ENCODE peak calls at places on chromosomes 16 and 17, in five cellular contexts. C, K, J, Z and F are unnamed samples.
A peak's percentile ranks its signal among the peaks of the same experiment; 100 is the strongest.

GRCh38 chr17:48037036-48037881 is at the start of gene COPZ2:
- DNase-seq in C (peak; percentile 82), K (no peak), J (peak; percentile 62), Z (no peak), F (no peak)

GRCh38 chr17:31008374-31009035 is 37.7 kb downstream of the RNF135 start:
- DNase-seq in C (peak; percentile 87), K (no peak), J (peak; percentile 72), Z (no peak), F (peak; percentile 24)

GRCh38 chr17:75010683-75011406 is 1.6 kb upstream of the MRPL58 start:
- DNase-seq in C (no peak), K (no peak), J (peak; percentile 48), Z (peak; percentile 43), F (no peak)

GRCh38 chr16:8173111-8173644 is 417.1 kb downstream of the TMEM114 start:
- DNase-seq in C (peak; percentile 80), K (no peak), J (peak; percentile 27), Z (peak; percentile 18), F (no peak)

GRCh38 chr16:55042556-55043432 is 112.1 kb downstream of the IRX5 start:
- DNase-seq in C (no peak), K (no peak), J (no peak), Z (no peak), F (no peak)

GRCh38 chr16:22721497-22722100 is 92.4 kb upstream of the HS3ST2 start:
- DNase-seq in C (no peak), K (no peak), J (no peak), Z (no peak), F (no peak)

GRCh38 chr17:82126479-82127314 is 28.7 kb upstream of the FASN start:
- DNase-seq in C (no peak), K (no peak), J (no peak), Z (no peak), F (no peak)

GRCh38 chr17:4945944-4946280 is 2.4 kb downstream of the PFN1 start:
- DNase-seq in C (no peak), K (no peak), J (no peak), Z (no peak), F (no peak)

GRCh38 chr16:55370762-55371482 is 46.9 kb downstream of the IRX6 start:
- DNase-seq in C (peak; percentile 68), K (no peak), J (peak; percentile 39), Z (no peak), F (no peak)

GRCh38 chr17:81720267-81721071 is 8.4 kb downstream of the SLC25A10 start:
- DNase-seq in C (peak; percentile 58), K (no peak), J (no peak), Z (no peak), F (no peak)

GRCh38 chr17:79844869-79845600 is 5.8 kb upstream of the CBX4 start:
- DNase-seq in C (peak; percentile 86), K (no peak), J (peak; percentile 35), Z (no peak), F (no peak)
- H3K4me3 ChIP-seq in C (no peak overlapping the region), K (peak overlapping the region; percentile 65), J (no peak overlapping the region), Z (peak overlapping the region; percentile 62), F (no peak overlapping the region)

GRCh38 chr17:34561328-34561727 is 18.1 kb upstream of the TMEM132E start:
- DNase-seq in C (no peak), K (no peak), J (no peak), Z (no peak), F (no peak)

GRCh38 chr17:34566201-34566600 is 13.2 kb upstream of the TMEM132E start:
- DNase-seq in C (no peak), K (no peak), J (no peak), Z (no peak), F (no peak)

GRCh38 chr17:34565715-34566114 is 13.7 kb upstream of the TMEM132E start:
- DNase-seq in C (no peak), K (no peak), J (no peak), Z (no peak), F (no peak)

GRCh38 chr17:34566873-34567272 is 12.5 kb upstream of the TMEM132E start:
- DNase-seq in C (no peak), K (no peak), J (no peak), Z (no peak), F (no peak)

DNA sequence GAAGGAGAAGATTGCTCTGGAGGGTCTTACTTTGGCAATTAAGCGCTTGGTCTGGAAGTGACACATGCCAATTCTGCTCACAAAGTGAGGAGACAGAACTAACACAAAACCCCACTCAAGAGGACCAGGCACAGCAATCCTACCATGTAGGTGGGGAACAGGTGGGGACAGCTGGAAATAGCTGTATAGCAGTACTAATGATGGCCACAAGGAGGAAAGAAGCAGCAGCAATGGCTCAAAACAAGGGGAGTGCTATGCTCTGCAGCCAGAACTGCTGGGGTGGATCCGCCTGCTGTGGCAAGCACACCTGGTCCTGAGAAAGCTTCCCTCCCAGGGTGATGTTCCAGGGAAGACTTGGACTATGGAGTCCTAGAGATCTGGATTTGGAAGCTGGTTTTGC is 17.0 kb upstream of the TMEM132E start:
- DNase-seq in C (no peak), K (no peak), J (no peak), Z (no peak), F (peak; percentile 5)
- TF ChIP-seq CTCF in C (peak; percentile 8), K (peak; percentile 29), J (peak; percentile 30), Z (peak; percentile 50), F (peak; percentile 61)

GRCh38 chr16:1079341-1079740 is 6.8 kb downstream of the SSTR5 start:
- DNase-seq in C (no peak), K (no peak), J (no peak), Z (no peak), F (no peak)

GRCh38 chr16:1078579-1079021 is 6.1 kb downstream of the SSTR5 start:
- DNase-seq in C (peak; percentile 83), K (no peak), J (peak; percentile 64), Z (peak; percentile 32), F (no peak)

GRCh38 chr16:1079786-1080525 is 7.4 kb downstream of the SSTR5 start:
- DNase-seq in C (no peak), K (no peak), J (no peak), Z (no peak), F (no peak)

GRCh38 chr16:1076801-1077576 is 4.4 kb downstream of the SSTR5 start:
- DNase-seq in C (no peak), K (no peak), J (no peak), Z (no peak), F (no peak)

GRCh38 chr16:1077877-1078578 is 5.5 kb downstream of the SSTR5 start:
- DNase-seq in C (no peak), K (no peak), J (no peak), Z (no peak), F (no peak)
- H3K4me3 ChIP-seq in C (no peak overlapping the region), K (peak overlapping the region; percentile 28), J (no peak overlapping the region), Z (peak overlapping the region; percentile 34), F (no peak overlapping the region)

GRCh38 chr16:31221357-31222160 is 4.6 kb upstream of the PYDC1 start:
- DNase-seq in C (no peak), K (no peak), J (no peak), Z (no peak), F (no peak)
- TF ChIP-seq CTCF in C (no peak), K (no peak), J (no peak), Z (no peak), F (no peak)

GRCh38 chr17:43829738-43830137 is 3.2 kb downstream of the MPP3 start:
- DNase-seq in C (no peak), K (no peak), J (no peak), Z (no peak), F (no peak)

GRCh38 chr17:43832976-43833829 is at the start of gene MPP3:
- DNase-seq in C (peak; percentile 87), K (no peak), J (peak; percentile 75), Z (no peak), F (no peak)

GRCh38 chr17:43832168-43832975 is 574 bp downstream of the MPP3 start:
- DNase-seq in C (peak; percentile 81), K (no peak), J (peak; percentile 55), Z (no peak), F (no peak)

GRCh38 chr17:43830510-43831145 is 2.3 kb downstream of the MPP3 start:
- DNase-seq in C (no peak), K (no peak), J (no peak), Z (no peak), F (no peak)

DNA sequence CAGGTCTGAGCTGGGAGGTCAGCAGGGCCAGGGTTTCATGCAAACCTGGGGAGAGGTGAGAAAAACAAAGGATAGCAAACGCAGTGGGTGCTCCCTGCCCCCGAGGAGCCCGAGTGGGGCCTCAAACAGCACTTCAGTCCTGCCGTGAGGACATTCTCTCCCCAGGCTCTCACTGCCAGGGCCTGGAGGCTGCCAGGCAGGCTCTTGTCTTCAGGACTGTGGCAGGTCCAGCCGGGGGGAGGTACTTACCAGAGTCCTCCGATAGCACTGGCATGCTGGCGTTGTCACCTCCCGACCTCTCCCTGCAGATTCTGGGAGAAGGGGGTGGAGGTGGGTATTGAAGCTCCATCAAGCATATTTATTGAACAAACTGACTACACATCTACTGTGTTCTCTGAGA is 1.3 kb downstream of the MPP3 start:
- DNase-seq in C (no peak), K (no peak), J (no peak), Z (no peak), F (no peak)
- H3K4me3 ChIP-seq in C (no peak overlapping the region), K (peak overlapping the region; percentile 74), J (no peak overlapping the region), Z (no peak overlapping the region), F (no peak overlapping the region)

GRCh38 chr17:43021739-43022512 is at the start of gene VAT1:
- DNase-seq in C (peak; percentile 91), K (no peak), J (peak; percentile 80), Z (no peak), F (no peak)
- TF ChIP-seq CTCF in C (no peak), K (peak; percentile 3), J (no peak), Z (no peak), F (no peak)

GRCh38 chr17:33551075-33551474 is 258.0 kb upstream of the ASIC2 start:
- DNase-seq in C (no peak), K (no peak), J (no peak), Z (no peak), F (no peak)
- H3K4me3 ChIP-seq in C (no peak overlapping the region), K (no peak overlapping the region), J (no peak overlapping the region), Z (no peak overlapping the region), F (no peak overlapping the region)